ENCODE peak calls at places on chromosome 1, in eight cellular contexts. One of them, this sample, is unnamed.

GRCh38 chr1:21372383-21372782 is 67.6 kb upstream of the NBPF3 start:
- DNase-seq in BE2C: no peak
- DNase-seq in HepG2: no peak
- DNase-seq in fibroblast of mammary gland: no peak
- DNase-seq in WTC11: no peak
- DNase-seq in foreskin keratinocyte: no peak
- DNase-seq in epithelial cell of proximal tubule: no peak
- DNase-seq in Caco-2: no peak
- DNase-seq in this sample: no peak

GRCh38 chr1:156419863-156420208 is 50.8 kb downstream of the RHBG start:
- DNase-seq in fibroblast of mammary gland: no peak
- DNase-seq in BE2C: peak
- DNase-seq in epithelial cell of proximal tubule: no peak
- DNase-seq in foreskin keratinocyte: no peak
- DNase-seq in WTC11: peak
- DNase-seq in Caco-2: peak
- DNase-seq in HepG2: peak
- DNase-seq in this sample: peak

GRCh38 chr1:76410499-76410898 is 336.0 kb downstream of the ST6GALNAC3 start:
- DNase-seq in fibroblast of mammary gland: no peak
- DNase-seq in HepG2: no peak
- DNase-seq in Caco-2: no peak
- DNase-seq in WTC11: no peak
- DNase-seq in epithelial cell of proximal tubule: no peak
- DNase-seq in BE2C: no peak
- DNase-seq in foreskin keratinocyte: no peak
- DNase-seq in this sample: no peak

GRCh38 chr1:74652711-74653131 is 20.9 kb downstream of the ERICH3 start:
- DNase-seq in Caco-2: no peak
- DNase-seq in WTC11: no peak
- DNase-seq in foreskin keratinocyte: peak
- DNase-seq in epithelial cell of proximal tubule: peak
- DNase-seq in fibroblast of mammary gland: peak
- DNase-seq in HepG2: no peak
- DNase-seq in BE2C: peak
- DNase-seq in this sample: peak

GRCh38 chr1:12456979-12457378 is 161.0 kb downstream of the DHRS3 start:
- DNase-seq in foreskin keratinocyte: peak
- DNase-seq in HepG2: no peak
- DNase-seq in fibroblast of mammary gland: peak
- DNase-seq in WTC11: no peak
- DNase-seq in BE2C: no peak
- DNase-seq in epithelial cell of proximal tubule: no peak
- DNase-seq in Caco-2: no peak
- DNase-seq in this sample: no peak

GRCh38 chr1:216750031-216750627 is 26.9 kb upstream of the ESRRG start:
- DNase-seq in epithelial cell of proximal tubule: no peak
- DNase-seq in WTC11: peak
- DNase-seq in BE2C: peak
- DNase-seq in fibroblast of mammary gland: peak
- DNase-seq in foreskin keratinocyte: peak
- DNase-seq in Caco-2: peak
- DNase-seq in HepG2: peak
- DNase-seq in this sample: peak

GRCh38 chr1:225607355-225607754 is 45.6 kb downstream of the ENAH start:
- DNase-seq in Caco-2: no peak
- DNase-seq in HepG2: no peak
- DNase-seq in WTC11: no peak
- DNase-seq in fibroblast of mammary gland: no peak
- DNase-seq in foreskin keratinocyte: no peak
- DNase-seq in epithelial cell of proximal tubule: no peak
- DNase-seq in BE2C: no peak
- DNase-seq in this sample: no peak

GRCh38 chr1:85473390-85473789 is 8.4 kb upstream of the DDAH1 start:
- DNase-seq in HepG2: peak
- DNase-seq in BE2C: no peak
- DNase-seq in WTC11: no peak
- DNase-seq in Caco-2: no peak
- DNase-seq in foreskin keratinocyte: peak
- DNase-seq in fibroblast of mammary gland: peak
- DNase-seq in epithelial cell of proximal tubule: no peak
- DNase-seq in this sample: no peak

DNA sequence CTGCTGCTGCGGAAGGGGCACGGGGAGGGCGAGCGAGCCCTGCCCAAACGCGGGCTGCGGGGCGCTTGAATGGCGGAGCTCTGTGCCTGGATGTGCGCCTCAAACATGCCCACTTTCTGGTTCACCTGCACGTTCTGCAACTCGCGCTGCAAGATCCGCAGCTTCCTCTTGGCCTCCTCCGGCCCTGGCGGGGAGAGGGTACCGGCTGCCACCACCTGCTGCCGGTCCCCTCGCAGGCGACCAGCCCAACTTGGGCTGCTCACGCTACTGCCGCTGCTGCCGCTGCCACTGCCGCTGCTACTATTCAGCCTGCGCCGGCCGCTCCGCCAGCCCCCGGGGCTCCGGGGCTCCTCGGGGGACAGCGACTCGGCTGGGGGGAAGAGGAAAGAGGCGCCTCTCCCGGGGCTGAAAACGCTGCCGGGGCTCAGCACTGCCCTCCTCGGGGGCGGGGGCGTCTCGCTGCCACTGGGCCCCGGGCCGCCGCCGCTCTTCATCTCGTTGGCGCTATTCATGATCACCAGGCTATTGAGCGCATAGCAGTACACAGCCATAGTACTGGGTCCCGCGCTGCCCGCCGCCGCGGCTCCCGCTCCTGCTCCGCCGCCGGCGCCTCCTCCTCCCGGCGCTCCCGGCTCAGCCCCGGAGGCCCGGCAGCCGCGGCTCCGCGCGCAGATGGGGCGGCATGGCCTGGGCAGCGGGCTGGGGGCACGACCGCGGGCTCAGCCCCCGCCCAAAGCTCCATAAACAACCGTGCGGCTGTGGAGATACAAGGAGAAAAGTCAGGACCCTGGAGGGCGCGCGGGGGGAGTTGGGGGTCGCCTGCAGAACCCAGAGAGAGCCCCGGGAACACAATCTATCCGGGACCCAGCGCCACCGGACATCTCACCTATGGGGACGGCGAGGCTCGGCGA is 1.9 kb downstream of the ITPKB start:
- DNase-seq in epithelial cell of proximal tubule: no peak
- DNase-seq in WTC11: peak
- DNase-seq in BE2C: peak
- DNase-seq in HepG2: no peak
- DNase-seq in fibroblast of mammary gland: peak
- DNase-seq in foreskin keratinocyte: peak
- DNase-seq in Caco-2: no peak
- DNase-seq in this sample: peak
- TF ChIP-seq CTCF in epithelial cell of proximal tubule: no peak
- TF ChIP-seq CTCF in WTC11: no peak
- TF ChIP-seq CTCF in BE2C: no peak
- TF ChIP-seq CTCF in HepG2: no peak
- TF ChIP-seq CTCF in fibroblast of mammary gland: no peak
- TF ChIP-seq CTCF in foreskin keratinocyte: no peak
- TF ChIP-seq CTCF in Caco-2: no peak
- TF ChIP-seq CTCF in this sample: no peak

DNA sequence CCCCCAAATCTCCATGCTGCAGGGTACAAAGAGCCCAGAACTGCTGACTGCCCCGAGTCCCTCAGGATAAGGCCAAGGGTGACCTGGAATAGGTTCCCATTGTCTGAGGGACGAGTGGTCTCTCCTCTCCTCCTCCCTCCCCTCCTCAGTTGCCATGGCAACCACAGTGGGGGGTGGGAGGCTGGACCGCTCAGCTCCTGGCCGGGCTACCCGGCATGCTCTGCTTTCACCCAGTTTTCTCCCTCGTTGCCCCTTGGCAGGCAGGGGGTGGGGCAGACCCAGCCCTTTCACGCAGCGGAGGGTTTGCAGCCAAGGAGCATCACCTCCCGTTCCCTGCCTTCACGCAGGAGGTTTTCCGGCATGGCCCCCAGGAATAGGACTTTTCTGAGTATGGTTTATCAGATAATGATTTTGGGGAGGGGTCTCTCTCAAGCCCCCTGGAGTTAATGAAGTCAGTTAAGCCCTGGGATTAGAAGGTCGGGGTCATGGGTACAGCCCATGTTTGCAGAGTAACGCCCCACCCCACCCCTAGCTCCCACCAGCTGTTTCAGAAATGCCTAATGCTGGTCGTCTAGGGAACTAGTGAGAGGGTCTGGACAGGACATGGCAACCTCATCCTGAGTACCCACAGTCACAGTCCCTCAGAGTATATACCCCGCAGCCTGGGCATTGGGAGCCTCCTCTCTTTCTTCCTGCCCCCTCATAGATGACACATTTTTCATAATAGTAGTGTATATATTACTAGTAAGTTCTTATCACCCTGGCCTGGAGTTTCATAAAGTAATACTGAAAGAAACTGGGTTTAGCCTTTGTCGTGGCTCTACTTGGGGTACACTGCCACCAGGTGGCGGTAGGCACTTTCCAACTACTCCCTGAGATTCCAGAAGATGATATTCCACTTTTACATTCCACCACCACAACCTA is 20.7 kb downstream of the C1QB start:
- DNase-seq in foreskin keratinocyte: peak
- DNase-seq in BE2C: peak
- DNase-seq in fibroblast of mammary gland: peak
- DNase-seq in WTC11: peak
- DNase-seq in Caco-2: no peak
- DNase-seq in epithelial cell of proximal tubule: peak
- DNase-seq in HepG2: peak
- DNase-seq in this sample: peak
- TF ChIP-seq CTCF in foreskin keratinocyte: peak
- TF ChIP-seq CTCF in BE2C: peak
- TF ChIP-seq CTCF in fibroblast of mammary gland: peak
- TF ChIP-seq CTCF in WTC11: peak
- TF ChIP-seq CTCF in Caco-2: peak
- TF ChIP-seq CTCF in epithelial cell of proximal tubule: peak
- TF ChIP-seq CTCF in HepG2: peak
- TF ChIP-seq CTCF in this sample: peak

DNA sequence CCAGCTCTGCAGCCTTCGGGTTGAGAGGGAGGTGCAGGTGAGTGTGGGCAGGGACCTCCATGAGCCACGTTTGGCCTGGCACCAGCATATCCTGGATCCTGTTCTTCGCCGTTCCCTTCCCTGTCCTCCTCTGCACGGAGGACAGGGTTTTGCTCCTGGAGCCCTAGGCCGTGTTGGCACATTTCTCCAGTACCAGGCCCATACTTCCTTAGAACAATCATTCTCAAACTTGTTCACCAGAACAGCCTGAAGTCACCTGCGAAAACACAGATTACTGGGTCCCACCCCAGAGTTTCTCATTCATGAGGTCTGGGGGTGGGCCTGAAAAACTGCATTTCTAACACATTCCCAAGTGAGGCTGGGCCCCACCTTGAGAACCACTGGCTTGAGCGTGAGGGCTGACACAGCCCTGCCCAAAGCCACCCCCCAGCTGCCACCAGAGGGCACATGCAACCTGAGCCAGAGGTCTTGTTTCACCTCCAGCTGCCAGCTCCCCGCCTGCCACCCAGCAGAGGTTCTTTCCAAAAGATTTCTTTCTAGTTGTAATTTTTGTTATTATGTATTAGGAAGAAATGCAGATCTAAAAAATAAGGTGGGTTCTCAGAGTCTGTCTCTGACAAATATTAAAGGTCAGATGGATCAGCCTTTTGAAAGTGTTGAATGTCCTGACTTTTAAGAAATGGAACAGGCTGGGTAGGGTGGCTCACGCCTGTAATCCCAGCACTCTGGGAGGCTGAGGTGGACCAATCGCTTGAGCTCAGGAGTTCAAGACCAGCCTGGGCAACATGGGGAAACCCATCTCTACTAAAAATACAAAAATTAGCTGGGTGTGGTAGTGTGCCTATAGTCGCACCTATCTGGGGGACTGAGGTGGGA is 39.6 kb upstream of the LDLRAP1 start:
- DNase-seq in HepG2: no peak
- DNase-seq in Caco-2: peak
- DNase-seq in fibroblast of mammary gland: no peak
- DNase-seq in foreskin keratinocyte: peak
- DNase-seq in epithelial cell of proximal tubule: no peak
- DNase-seq in BE2C: peak
- DNase-seq in WTC11: peak
- DNase-seq in this sample: peak
- TF ChIP-seq CTCF in HepG2: peak
- TF ChIP-seq CTCF in Caco-2: peak
- TF ChIP-seq CTCF in fibroblast of mammary gland: peak
- TF ChIP-seq CTCF in foreskin keratinocyte: peak
- TF ChIP-seq CTCF in epithelial cell of proximal tubule: peak
- TF ChIP-seq CTCF in BE2C: peak
- TF ChIP-seq CTCF in WTC11: peak
- TF ChIP-seq CTCF in this sample: peak

DNA sequence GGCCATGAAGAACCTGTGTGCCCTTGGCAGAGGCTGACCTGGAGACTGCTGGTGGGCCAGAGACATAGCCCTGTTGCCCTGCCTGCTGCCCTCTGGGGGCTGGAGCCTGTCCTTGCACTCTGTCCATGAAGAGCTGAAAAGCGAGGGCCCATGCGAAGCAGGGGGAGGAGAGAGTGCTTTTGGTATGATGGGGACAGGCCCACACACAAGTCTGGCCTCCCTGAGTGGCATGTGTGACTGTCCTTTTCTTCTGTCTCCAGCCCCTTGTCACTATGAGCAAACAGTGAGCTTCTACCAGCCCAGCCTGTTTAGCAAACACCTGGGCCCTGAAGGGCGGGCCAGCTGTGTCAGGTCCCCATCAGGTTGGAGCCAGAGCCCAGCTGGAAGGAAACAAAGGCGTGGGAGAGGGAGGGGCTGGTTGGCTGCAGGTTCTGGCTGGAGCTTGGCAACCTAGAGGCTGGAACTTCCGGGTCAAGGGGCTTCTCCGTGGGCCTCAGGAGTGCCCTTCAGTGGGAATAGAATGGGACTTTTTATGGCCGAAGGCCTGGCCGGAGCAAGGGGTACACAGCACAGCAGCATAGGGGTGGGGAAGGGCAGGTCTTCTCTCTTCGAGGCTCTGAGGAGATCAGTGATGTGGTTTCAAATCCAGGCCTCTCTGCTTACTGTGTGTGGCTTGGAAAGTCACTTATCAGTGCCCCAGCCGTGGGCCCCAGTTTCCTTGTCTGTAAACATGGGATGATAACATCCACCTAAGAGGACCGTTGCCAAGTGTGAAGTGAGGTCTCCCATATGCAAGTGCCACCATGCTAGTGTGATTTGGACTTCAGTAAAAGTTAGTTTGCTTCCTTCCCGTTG is 14.3 kb downstream of the QSOX1 start:
- DNase-seq in fibroblast of mammary gland: peak
- DNase-seq in WTC11: peak
- DNase-seq in foreskin keratinocyte: peak
- DNase-seq in epithelial cell of proximal tubule: no peak
- DNase-seq in Caco-2: peak
- DNase-seq in BE2C: peak
- DNase-seq in HepG2: peak
- DNase-seq in this sample: peak
- TF ChIP-seq CTCF in fibroblast of mammary gland: peak
- TF ChIP-seq CTCF in WTC11: peak
- TF ChIP-seq CTCF in foreskin keratinocyte: peak
- TF ChIP-seq CTCF in epithelial cell of proximal tubule: peak
- TF ChIP-seq CTCF in Caco-2: peak
- TF ChIP-seq CTCF in BE2C: peak
- TF ChIP-seq CTCF in HepG2: peak
- TF ChIP-seq CTCF in this sample: peak

GRCh38 chr1:3319874-3320245 is 134.6 kb upstream of the ARHGEF16 start:
- DNase-seq in HepG2: peak
- DNase-seq in fibroblast of mammary gland: peak
- DNase-seq in foreskin keratinocyte: no peak
- DNase-seq in epithelial cell of proximal tubule: no peak
- DNase-seq in WTC11: peak
- DNase-seq in BE2C: no peak
- DNase-seq in Caco-2: peak
- DNase-seq in this sample: no peak
- TF ChIP-seq CTCF in HepG2: peak
- TF ChIP-seq CTCF in fibroblast of mammary gland: peak
- TF ChIP-seq CTCF in foreskin keratinocyte: peak
- TF ChIP-seq CTCF in epithelial cell of proximal tubule: peak
- TF ChIP-seq CTCF in WTC11: peak
- TF ChIP-seq CTCF in BE2C: peak
- TF ChIP-seq CTCF in Caco-2: peak
- TF ChIP-seq CTCF in this sample: peak